ENCODE peak calls at places on chromosomes 12 and 14, in six cellular contexts. U is K562, Y is H1, C is NT2/D1, M is HepG2, J is GM12878. V is an unnamed sample.

GRCh38 chr12:60100150-60100549 is 504.3 kb downstream of the SLC16A7 start:
- DNase-seq in U (no peak), Y (no peak), C (no peak), M (no peak), J (no peak), V (no peak)

GRCh38 chr12:115636546-115636945 is 640.9 kb downstream of the MED13L start:
- DNase-seq in U (no peak), Y (no peak), C (no peak), M (no peak), J (no peak), V (no peak)

GRCh38 chr14:28765907-28766504 is 581 bp upstream of the FOXG1 start:
- DNase-seq in U (peak), Y (peak), C (no peak), M (no peak), J (no peak), V (no peak)

GRCh38 chr12:123115409-123116111 is 35.3 kb downstream of the PITPNM2 start:
- DNase-seq in U (no peak), Y (no peak), C (no peak), M (no peak), J (peak), V (no peak)

GRCh38 chr12:104890463-104891096 is 67.5 kb downstream of the SLC41A2 start:
- DNase-seq in U (no peak), Y (no peak), C (no peak), M (no peak), J (no peak), V (no peak)

GRCh38 chr12:5272061-5272820 is 159.7 kb upstream of the NTF3 start:
- DNase-seq in U (no peak), Y (no peak), C (no peak), M (no peak), J (no peak), V (no peak)

GRCh38 chr14:104657114-104657524 is 32.3 kb upstream of the INF2 start:
- DNase-seq in U (no peak), Y (no peak), C (no peak), M (no peak), J (no peak), V (no peak)

GRCh38 chr12:76242813-76243540 is 105.2 kb downstream of the BBS10 start:
- DNase-seq in U (no peak), Y (no peak), C (no peak), M (no peak), J (no peak), V (no peak)

GRCh38 chr12:47891356-47891755 is 13.4 kb downstream of the VDR start:
- DNase-seq in U (no peak), Y (no peak), C (no peak), M (no peak), J (no peak), V (no peak)

GRCh38 chr14:68976160-68977067 is 2.7 kb downstream of the ACTN1 start:
- DNase-seq in U (no peak), Y (no peak), C (no peak), M (peak), J (no peak), V (no peak)
- TF ChIP-seq ZNF274 in U (no peak), Y (no peak), C (no peak), M (no peak), J (no peak), V (no peak)

GRCh38 chr12:43113153-43113552 is 438.9 kb downstream of the ADAMTS20 start:
- DNase-seq in U (no peak), Y (no peak), C (no peak), M (no peak), J (no peak), V (no peak)
- TF ChIP-seq ZNF274 in U (no peak), Y (no peak), C (no peak), M (no peak), J (no peak), V (no peak)

GRCh38 chr12:132171968-132172521 is 27.8 kb downstream of the NOC4L start:
- DNase-seq in U (no peak), Y (no peak), C (no peak), M (no peak), J (no peak), V (no peak)

GRCh38 chr12:132170094-132170636 is 25.9 kb downstream of the NOC4L start:
- DNase-seq in U (no peak), Y (no peak), C (no peak), M (no peak), J (no peak), V (no peak)

GRCh38 chr12:132169376-132169775 is 25.1 kb downstream of the NOC4L start:
- DNase-seq in U (no peak), Y (no peak), C (no peak), M (no peak), J (no peak), V (no peak)

GRCh38 chr12:132171293-132171967 is 27.2 kb downstream of the NOC4L start:
- DNase-seq in U (no peak), Y (no peak), C (no peak), M (no peak), J (no peak), V (no peak)

GRCh38 chr12:132170637-132171292 is 26.5 kb downstream of the NOC4L start:
- DNase-seq in U (no peak), Y (no peak), C (no peak), M (no peak), J (no peak), V (no peak)
- TF ChIP-seq ZNF274 in U (no peak), Y (no peak), C (no peak), M (no peak), J (no peak), V (no peak)

GRCh38 chr14:65230287-65230728 is 128.0 kb upstream of the MAX start:
- DNase-seq in U (peak), Y (no peak), C (no peak), M (peak), J (no peak), V (no peak)
- TF ChIP-seq ZNF274 in U (no peak), Y (no peak), C (no peak), M (no peak), J (no peak), V (no peak)

DNA sequence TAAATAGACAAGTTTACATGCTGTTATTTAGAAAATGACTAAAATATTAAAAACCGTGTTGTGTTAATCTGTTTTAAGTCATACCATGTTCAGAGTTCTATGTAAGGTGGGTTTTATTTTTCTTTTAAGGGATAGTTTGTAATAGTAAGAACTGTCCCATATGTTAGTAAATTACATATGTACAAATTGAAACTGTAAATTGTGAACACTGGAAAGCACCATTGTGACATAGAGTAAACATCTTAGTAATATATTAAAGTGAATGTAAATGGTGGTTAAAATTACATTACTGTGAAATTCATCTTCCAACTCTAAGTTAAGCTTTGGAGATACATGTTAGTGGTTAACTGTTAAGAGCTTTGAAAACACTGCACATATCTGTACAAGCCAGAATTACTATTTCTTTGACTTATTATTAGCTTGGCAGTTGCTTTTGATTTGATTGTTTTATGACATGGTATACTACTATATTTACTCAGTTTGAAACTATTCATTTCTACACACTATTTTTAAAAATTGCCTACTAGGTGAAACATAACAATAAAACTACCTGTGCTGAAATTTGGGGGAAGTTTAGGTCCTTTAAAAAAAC is 27.4 kb upstream of the DIP2B start:
- DNase-seq in U (no peak), Y (no peak), C (no peak), M (no peak), J (peak), V (no peak)
- TF ChIP-seq ZNF274 in U (no peak), Y (no peak), C (no peak), M (no peak), J (no peak), V (no peak)

DNA sequence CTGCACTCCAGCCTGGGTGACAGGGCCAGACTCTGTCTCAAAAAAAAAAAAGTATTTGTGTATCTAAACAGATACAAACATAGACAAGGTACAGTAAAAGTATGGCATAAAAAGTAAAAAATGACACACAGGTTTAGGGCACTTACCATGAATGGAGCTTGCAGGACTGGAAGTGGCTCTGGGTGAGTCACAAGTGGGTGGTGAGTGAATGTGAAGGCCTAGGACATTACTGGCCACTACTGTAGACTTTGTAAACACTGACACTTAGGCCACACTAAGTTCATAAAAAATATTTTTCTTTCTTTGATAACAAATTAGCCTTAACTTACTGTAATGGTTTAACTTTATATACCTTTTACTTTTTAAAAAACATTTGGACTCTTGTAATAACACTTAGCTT is 38.0 kb upstream of the EIF5 start:
- DNase-seq in U (peak), Y (no peak), C (no peak), M (peak), J (no peak), V (no peak)
- TF ChIP-seq ZNF274 in U (no peak), Y (no peak), C (no peak), M (no peak), J (no peak), V (no peak)

GRCh38 chr14:24426912-24427536 is 2.4 kb downstream of the CBLN3 start:
- DNase-seq in U (no peak), Y (no peak), C (no peak), M (peak), J (no peak), V (no peak)
- TF ChIP-seq ZNF274 in U (no peak), Y (no peak), C (no peak), M (no peak), J (no peak), V (no peak)

V was measured in HCT116.